ENCODE peak calls at places on chromosomes 3 and 15, in five cellular contexts. O is stomach; Z is aorta; D is CD8-positive, alpha-beta T cell; X is breast epithelium. B is an unnamed sample.

GRCh38 chr3:57752307-57752706 is 3.8 kb upstream of the SLMAP start:
- DNase-seq in O (no peak), Z (no peak), D (no peak), X (no peak), B (no peak)

GRCh38 chr15:68991723-68992122 is 22.8 kb upstream of the NOX5 start:
- DNase-seq in O (peak), Z (no peak), D (no peak), X (no peak), B (no peak)

GRCh38 chr3:33839283-33839682 is 40.9 kb downstream of the PDCD6IP start:
- DNase-seq in O (no peak), Z (no peak), D (no peak), X (no peak), B (no peak)

GRCh38 chr15:69380726-69381105 is 33.4 kb upstream of the KIF23 start:
- DNase-seq in O (no peak), Z (no peak), D (no peak), X (no peak), B (no peak)

GRCh38 chr3:117128876-117129275 is 419.3 kb downstream of the TUSC7 start:
- DNase-seq in O (no peak), Z (no peak), D (no peak), X (no peak), B (no peak)

GRCh38 chr3:31952205-31952604 is 28.9 kb downstream of the OSBPL10 start:
- DNase-seq in O (no peak), Z (no peak), D (no peak), X (no peak), B (no peak)

GRCh38 chr15:90388462-90389182 is 580 bp downstream of the IQGAP1 start:
- DNase-seq in O (peak), Z (peak), D (peak), X (peak), B (peak)

GRCh38 chr3:146813496-146813895 is 208.3 kb upstream of the PLSCR5 start:
- DNase-seq in O (no peak), Z (no peak), D (no peak), X (no peak), B (no peak)

GRCh38 chr15:40330368-40330836 is 6.9 kb downstream of the INAFM2 start:
- DNase-seq in O (no peak), Z (peak), D (no peak), X (no peak), B (no peak)

GRCh38 chr15:80265021-80265420 is 13.0 kb upstream of the CTXND1 start:
- DNase-seq in O (no peak), Z (no peak), D (no peak), X (no peak), B (no peak)

GRCh38 chr15:37764733-37765191 is 169.7 kb upstream of the TMCO5A start:
- DNase-seq in O (peak), Z (no peak), D (no peak), X (no peak), B (no peak)

GRCh38 chr15:31328425-31328998 is 1.9 kb downstream of the KLF13 start:
- DNase-seq in O (no peak), Z (peak), D (peak), X (no peak), B (peak)

GRCh38 chr3:100006570-100007271 is 107.6 kb downstream of the FILIP1L start:
- DNase-seq in O (no peak), Z (no peak), D (no peak), X (no peak), B (no peak)

GRCh38 chr3:127632441-127632840 is 3.5 kb downstream of the PODXL2 start:
- DNase-seq in O (no peak), Z (no peak), D (no peak), X (no peak), B (no peak)
- H3K27ac ChIP-seq in O (no peak), Z (no peak), D (no peak), X (no peak), B (no peak)

DNA sequence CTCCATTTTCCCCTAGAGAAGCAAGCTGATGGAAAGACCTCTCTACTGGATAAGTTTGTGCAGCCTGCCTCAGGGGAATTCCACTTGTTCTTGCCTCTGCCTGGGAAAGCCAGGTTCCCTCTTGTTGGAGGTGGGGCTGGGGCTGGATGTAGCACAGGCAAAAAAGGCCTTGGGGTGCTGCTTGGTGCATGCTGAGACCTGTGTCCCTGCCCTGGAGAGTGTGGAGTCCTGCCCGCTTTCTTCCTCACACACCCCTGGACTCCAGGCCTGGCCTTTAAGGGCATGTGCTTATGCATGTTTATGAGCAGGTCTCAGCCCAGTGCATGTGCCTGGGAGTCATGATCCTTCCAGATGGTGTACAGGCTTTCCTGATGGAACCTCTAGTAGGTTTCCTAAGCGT is 23.5 kb upstream of the JMJD7 start:
- DNase-seq in O (no peak), Z (no peak), D (no peak), X (no peak), B (no peak)
- H3K27ac ChIP-seq in O (no peak), Z (no peak), D (no peak), X (peak), B (no peak)

GRCh38 chr15:77513226-77513625 is 92.5 kb downstream of the HMG20A start:
- DNase-seq in O (no peak), Z (no peak), D (no peak), X (no peak), B (no peak)
- H3K27ac ChIP-seq in O (no peak), Z (no peak), D (no peak), X (no peak), B (no peak)

GRCh38 chr15:73578036-73578435 is 55.2 kb downstream of the NPTN start:
- DNase-seq in O (no peak), Z (no peak), D (no peak), X (no peak), B (no peak)

GRCh38 chr15:73573071-73573470 is 60.1 kb downstream of the NPTN start:
- DNase-seq in O (no peak), Z (no peak), D (no peak), X (no peak), B (no peak)

GRCh38 chr15:73572296-73572695 is 60.9 kb downstream of the NPTN start:
- DNase-seq in O (no peak), Z (no peak), D (no peak), X (no peak), B (no peak)

GRCh38 chr15:73573572-73573971 is 59.6 kb downstream of the NPTN start:
- DNase-seq in O (no peak), Z (no peak), D (no peak), X (no peak), B (no peak)

DNA sequence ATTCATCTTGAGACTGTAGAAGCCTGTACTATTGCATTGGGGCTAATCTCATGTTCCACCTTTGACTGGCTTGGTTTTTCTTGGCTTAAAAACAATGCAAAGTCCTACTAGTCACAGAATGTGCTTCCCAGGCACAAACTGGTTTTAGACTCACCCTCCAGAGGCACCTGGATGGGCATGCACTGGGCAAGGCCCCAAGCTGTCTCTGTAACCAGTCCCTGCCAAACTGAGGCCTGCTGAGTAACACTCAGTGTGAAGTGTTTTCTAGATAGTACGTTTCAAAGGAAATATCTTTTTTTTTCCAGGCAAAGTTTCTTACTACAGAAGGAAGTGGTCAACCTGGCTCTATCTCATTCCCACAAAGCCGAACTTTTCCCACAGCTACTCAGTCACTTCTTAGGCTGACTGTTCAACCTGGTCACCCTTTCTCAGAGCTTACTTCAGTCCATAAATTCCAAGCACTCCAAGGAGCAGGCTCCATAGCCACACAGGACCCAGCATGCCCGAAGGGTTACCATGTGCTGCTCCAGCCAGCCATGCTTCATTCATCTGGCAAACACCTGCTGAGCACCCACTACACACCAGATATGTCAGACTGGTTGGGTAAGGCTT is 57.4 kb downstream of the NPTN start:
- DNase-seq in O (peak), Z (no peak), D (no peak), X (no peak), B (no peak)
- H3K27ac ChIP-seq in O (peak), Z (no peak), D (no peak), X (peak), B (no peak)

GRCh38 chr3:61701019-61701418 is 139.6 kb downstream of the PTPRG start:
- DNase-seq in O (no peak), Z (no peak), D (no peak), X (no peak), B (no peak)

GRCh38 chr3:61704807-61705206 is 143.4 kb downstream of the PTPRG start:
- DNase-seq in O (no peak), Z (no peak), D (no peak), X (no peak), B (no peak)

GRCh38 chr3:61702453-61702852 is 141.1 kb downstream of the PTPRG start:
- DNase-seq in O (no peak), Z (no peak), D (no peak), X (no peak), B (no peak)

DNA sequence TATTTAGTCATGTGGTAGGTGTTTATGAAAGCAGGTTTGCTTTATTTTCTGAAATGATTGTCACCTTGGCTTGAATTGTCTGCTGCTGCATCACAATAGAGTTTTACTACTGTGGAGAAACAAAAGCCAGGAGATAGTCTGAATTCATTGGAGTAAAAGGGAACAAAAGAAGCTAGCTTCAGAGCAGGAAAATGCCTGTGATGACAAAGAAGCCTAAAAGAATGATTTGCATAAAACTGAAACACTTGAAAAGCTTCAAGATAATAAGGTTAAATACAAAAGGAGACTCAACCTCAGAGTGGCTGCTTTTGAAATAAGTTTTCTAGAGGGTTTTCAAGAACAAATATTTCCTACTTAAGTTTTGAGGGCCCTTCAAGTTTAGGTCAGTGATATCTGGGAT is 138.3 kb downstream of the PTPRG start:
- DNase-seq in O (no peak), Z (no peak), D (no peak), X (no peak), B (no peak)
- H3K27ac ChIP-seq in O (no peak), Z (no peak), D (no peak), X (no peak), B (no peak)

DNA sequence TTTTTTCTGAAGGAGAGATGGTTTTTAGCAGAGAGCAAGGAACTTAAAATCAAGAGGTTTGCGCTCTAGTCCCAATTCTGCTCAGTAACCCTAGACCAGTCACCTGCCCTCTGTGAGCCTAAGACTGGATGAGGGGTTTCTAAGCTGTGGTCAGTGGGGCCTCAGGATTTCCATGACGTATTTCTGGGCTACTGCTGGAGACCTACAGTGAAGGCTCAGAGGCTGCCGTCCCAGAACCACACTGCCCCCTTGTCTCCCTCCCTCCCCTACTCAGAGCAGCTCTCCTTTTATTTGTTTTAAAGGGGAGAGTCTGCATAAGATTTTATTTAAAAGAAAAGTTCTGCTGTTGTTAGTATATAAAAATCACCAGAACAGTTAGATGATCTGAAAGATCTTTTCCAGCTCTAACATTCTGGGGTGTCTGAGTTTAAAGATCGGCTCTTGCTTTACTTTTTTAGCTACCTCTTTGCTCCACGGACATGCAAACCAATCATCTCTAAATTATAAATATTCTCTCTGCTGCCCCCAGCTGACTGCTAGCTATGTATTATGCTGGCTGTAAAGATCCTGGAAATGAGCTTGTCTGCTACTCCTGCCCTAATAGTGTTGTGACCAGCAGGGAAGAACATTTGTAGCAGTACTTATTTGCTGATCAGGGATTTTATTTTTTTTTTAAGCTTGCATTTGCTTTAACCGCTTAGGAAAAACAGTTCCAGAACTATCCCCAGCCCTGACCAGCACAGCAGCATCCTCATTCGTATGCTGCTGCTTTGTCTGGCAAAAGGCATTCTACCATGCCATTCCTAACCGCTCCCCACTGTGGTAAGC is 28.6 kb upstream of the NDUFB4 start:
- DNase-seq in O (no peak), Z (peak), D (no peak), X (no peak), B (no peak)
- H3K27ac ChIP-seq in O (no peak), Z (peak), D (no peak), X (no peak), B (no peak)

DNA sequence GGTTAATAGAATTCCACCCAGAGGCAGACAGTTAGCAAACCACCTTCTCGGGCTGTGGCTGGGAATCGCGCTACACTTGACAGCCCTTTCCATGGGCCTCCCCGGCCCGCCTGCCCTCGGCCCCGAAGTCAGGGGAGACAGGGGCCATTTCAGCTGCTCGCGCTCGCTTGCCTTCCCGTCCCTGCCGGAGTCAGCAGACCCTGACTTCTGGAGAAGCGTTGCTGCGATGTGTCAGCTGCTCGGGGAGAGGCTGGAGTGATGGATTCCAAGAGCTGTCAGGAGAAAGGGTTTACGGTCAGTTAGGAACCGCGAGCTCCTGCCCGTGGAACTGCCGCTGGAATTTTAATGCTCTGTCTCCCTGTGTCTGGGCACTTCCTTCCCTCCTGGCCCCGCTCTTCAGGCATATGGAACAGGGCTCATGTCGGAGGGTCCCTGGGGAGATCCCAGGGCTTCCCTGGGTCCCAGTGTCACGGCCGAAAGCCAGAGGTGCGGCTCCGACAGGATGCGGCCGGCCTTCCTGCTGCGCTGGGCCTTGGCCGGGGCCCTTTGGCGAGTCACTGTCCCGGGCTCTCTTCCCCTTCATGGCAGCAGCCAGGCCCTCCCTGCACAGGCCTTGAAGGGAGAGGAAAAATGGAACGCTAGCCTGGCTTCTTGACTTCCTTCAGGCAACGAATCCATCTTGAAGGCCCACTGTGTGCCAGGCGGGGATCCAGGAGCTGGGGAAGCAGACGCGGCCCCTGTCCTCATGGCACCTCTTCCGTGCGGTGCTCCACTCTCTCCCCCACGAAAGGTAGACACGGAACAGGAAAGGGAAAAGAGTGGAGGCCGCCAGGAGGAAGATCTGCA is 38.4 kb upstream of the VPS8 start:
- DNase-seq in O (no peak), Z (peak), D (no peak), X (no peak), B (no peak)
- H3K27ac ChIP-seq in O (peak), Z (no peak), D (no peak), X (peak), B (no peak)

GRCh38 chr3:9809239-9809614 is 835 bp upstream of the TTLL3 start:
- DNase-seq in O (peak), Z (no peak), D (peak), X (no peak), B (no peak)
- H3K27ac ChIP-seq in O (peak), Z (peak), D (peak), X (peak), B (peak)

GRCh38 chr15:94306700-94307650 is 75.6 kb downstream of the MCTP2 start:
- DNase-seq in O (no peak), Z (no peak), D (no peak), X (no peak), B (no peak)
- H3K27ac ChIP-seq in O (no peak), Z (no peak), D (no peak), X (no peak), B (no peak)